ENCODE peak calls at places on chromosome 14, in four cellular contexts. T is CD4-positive, CD25-positive, alpha-beta regulatory T cell; H is spleen; U is Caco-2. S is an unnamed sample. For H3K4me1, the result is how much of the 10 kb centered on the place peaks cover.

GRCh38 chr14:77889971-77890442 is 90.1 kb downstream of the ADCK1 start:
- DNase-seq in H (peak), U (no peak), T (no peak), S (no peak)

GRCh38 chr14:35052637-35053036 is 6.6 kb downstream of the FAM177A1 start:
- DNase-seq in T (no peak), H (no peak), U (no peak), S (no peak)

GRCh38 chr14:36520601-36521525 is 831 bp upstream of the NKX2-1 start:
- DNase-seq in H (peak), U (peak), T (no peak), S (no peak)

GRCh38 chr14:50037240-50037639 is 79.1 kb downstream of the VCPKMT start:
- DNase-seq in T (no peak), H (no peak), U (no peak), S (no peak)

GRCh38 chr14:55915464-55915863 is 202.7 kb upstream of the PELI2 start:
- DNase-seq in H (no peak), U (no peak), T (no peak), S (no peak)

GRCh38 chr14:23366163-23366921 is 1.4 kb upstream of the EFS start:
- DNase-seq in H (peak), U (no peak), T (no peak), S (no peak)

GRCh38 chr14:74940956-74941565 is 14.3 kb downstream of the PGF start:
- DNase-seq in H (peak), T (no peak), U (no peak), S (no peak)

GRCh38 chr14:77474763-77475162 is 16.9 kb downstream of the AHSA1 start:
- DNase-seq in U (no peak), H (no peak), T (no peak), S (no peak)

GRCh38 chr14:65164068-65164824 is 61.9 kb upstream of the MAX start:
- DNase-seq in H (no peak), T (no peak), U (no peak), S (peak)

GRCh38 chr14:37546621-37547447 is 48.2 kb downstream of the FOXA1 start:
- DNase-seq in T (no peak), U (peak), H (no peak), S (no peak)

GRCh38 chr14:96077983-96078686 is 39.0 kb downstream of the C14orf132 start:
- DNase-seq in U (no peak), T (no peak), H (peak), S (no peak)

GRCh38 chr14:91245029-91245428 is 525 bp upstream of the GPR68 start:
- DNase-seq in U (no peak), H (peak), T (peak), S (peak)

GRCh38 chr14:76576047-76576741 is 185.1 kb upstream of the VASH1 start:
- DNase-seq in H (no peak), U (no peak), T (no peak), S (no peak)

GRCh38 chr14:85516239-85517112 is 13.5 kb upstream of the FLRT2 start:
- DNase-seq in U (no peak), T (no peak), H (no peak), S (no peak)

GRCh38 chr14:104431929-104432541 is 147.5 kb upstream of the C14orf180 start:
- DNase-seq in T (no peak), U (no peak), H (no peak), S (no peak)

GRCh38 chr14:67697006-67697405 is 1.4 kb upstream of the RDH11 start:
- DNase-seq in U (no peak), T (no peak), H (no peak), S (no peak)

GRCh38 chr14:101109981-101110728 is 206.6 kb upstream of the RTL1 start:
- DNase-seq in U (no peak), H (peak), T (no peak), S (no peak)

GRCh38 chr14:49897965-49898364 is 5.1 kb downstream of the ARF6 start:
- DNase-seq in T (no peak), H (no peak), U (no peak), S (no peak)

GRCh38 chr14:54622189-54622958 is 55.4 kb downstream of the SAMD4A start:
- DNase-seq in H (no peak), U (no peak), T (no peak), S (no peak)

GRCh38 chr14:38420045-38420444 is 164.2 kb upstream of the CLEC14A start:
- DNase-seq in T (no peak), H (no peak), U (no peak), S (no peak)

GRCh38 chr14:103329421-103330347 is 4.4 kb upstream of the EIF5 start:
- DNase-seq in U (no peak), H (no peak), T (no peak), S (no peak)

GRCh38 chr14:95047754-95048153 is 109.6 kb downstream of the DICER1 start:
- DNase-seq in U (no peak), T (no peak), H (peak), S (no peak)

GRCh38 chr14:94545131-94545841 is 16.0 kb upstream of the SERPINA4 start:
- DNase-seq in U (no peak), T (no peak), H (no peak), S (no peak)

GRCh38 chr14:63435204-63435603 is 108.0 kb downstream of the PPP2R5E start:
- DNase-seq in U (no peak), T (no peak), H (no peak), S (no peak)

GRCh38 chr14:63436286-63437098 is 106.7 kb downstream of the PPP2R5E start:
- DNase-seq in T (no peak), U (no peak), H (no peak), S (no peak)

GRCh38 chr14:63438065-63438757 is 105.0 kb downstream of the PPP2R5E start:
- DNase-seq in U (no peak), H (no peak), T (no peak), S (peak)

GRCh38 chr14:63432888-63433552 is 110.2 kb downstream of the PPP2R5E start:
- DNase-seq in T (no peak), U (no peak), H (no peak), S (no peak)

DNA sequence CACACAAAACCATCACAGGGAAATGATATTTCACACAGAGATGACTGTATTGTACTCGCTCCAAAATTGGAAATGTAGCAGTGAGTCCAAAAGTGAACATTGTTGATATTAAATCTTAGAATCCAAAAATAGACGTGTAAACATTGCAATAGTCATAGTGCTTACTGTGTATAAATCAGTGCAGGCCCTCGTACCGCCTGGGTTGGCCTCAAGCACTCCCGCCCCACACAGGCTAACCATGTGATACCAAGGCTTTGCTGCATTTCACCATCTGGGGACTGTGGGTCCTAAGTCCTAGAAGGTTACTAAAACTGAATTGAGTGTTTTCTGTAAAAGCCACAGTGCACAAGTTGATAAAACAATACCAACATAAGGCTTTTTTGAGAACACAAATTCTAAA is 107.3 kb downstream of the PPP2R5E start:
- DNase-seq in T (no peak), H (no peak), U (no peak), S (no peak)
- H3K4me1 ChIP-seq in T (half or more), H (half or more), U (under half), S (under half)

GRCh38 chr14:61549425-61549824 is 145.9 kb upstream of the HIF1A start:
- DNase-seq in U (no peak), H (no peak), T (no peak), S (no peak)
- H3K4me1 ChIP-seq in U (under half), H (under half), T (under half), S (under half)

DNA sequence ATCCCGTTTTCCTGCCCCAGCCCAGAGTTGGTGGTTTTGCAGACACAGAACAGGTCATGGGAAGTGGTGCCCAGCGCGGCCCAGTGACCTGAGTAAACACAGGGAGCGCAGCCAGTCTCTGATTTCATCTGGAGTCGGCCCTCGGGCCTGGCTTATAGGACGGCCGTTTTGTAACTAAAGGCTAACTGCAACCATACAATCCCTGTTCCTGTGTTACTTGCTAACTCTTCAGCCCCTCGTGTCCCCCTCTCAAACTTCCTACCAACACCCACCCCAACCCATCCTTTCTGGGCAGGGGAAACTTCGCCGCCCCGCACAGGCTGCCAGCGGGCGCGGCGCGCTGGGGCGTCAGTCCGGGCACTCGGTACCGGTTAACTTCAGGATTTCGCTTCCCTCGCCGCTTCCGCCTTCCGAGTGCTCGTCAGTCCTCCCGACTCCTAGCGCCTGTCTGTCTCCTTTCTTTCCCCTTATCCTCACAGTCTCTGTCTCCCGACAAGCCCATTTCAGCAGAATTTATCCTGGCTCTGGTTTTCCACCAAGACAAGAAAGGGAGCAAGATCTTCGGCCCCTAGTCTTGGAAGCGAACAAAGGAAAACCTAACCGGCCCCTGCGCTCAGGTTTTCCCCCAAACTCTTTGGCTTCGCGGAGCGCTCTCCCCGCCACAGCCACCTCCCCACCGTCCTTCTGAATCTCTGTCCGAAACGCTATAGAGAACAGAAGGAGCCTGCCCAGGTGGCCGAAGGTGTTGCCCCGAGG is 2.0 kb downstream of the SIX1 start:
- DNase-seq in H (no peak), U (no peak), T (no peak), S (no peak)
- H3K4me1 ChIP-seq in H (half or more), U (under half), T (under half), S (under half)

GRCh38 chr14:64114796-64115195 is 179.4 kb downstream of the ESR2 start:
- DNase-seq in U (no peak), H (no peak), T (no peak), S (no peak)

GRCh38 chr14:64114166-64114565 is 180.0 kb downstream of the ESR2 start:
- DNase-seq in H (no peak), U (no peak), T (no peak), S (no peak)

GRCh38 chr14:64113279-64113678 is 180.9 kb downstream of the ESR2 start:
- DNase-seq in H (no peak), U (no peak), T (no peak), S (no peak)

GRCh38 chr14:64110832-64111231 is 183.3 kb downstream of the ESR2 start:
- DNase-seq in H (no peak), U (no peak), T (no peak), S (no peak)

GRCh38 chr14:64112859-64113258 is 181.3 kb downstream of the ESR2 start:
- DNase-seq in H (no peak), U (no peak), T (no peak), S (no peak)
- H3K4me1 ChIP-seq in H (under half), U (under half), T (under half), S (under half)

GRCh38 chr14:63203015-63203414 is 1.2 kb upstream of the RHOJ start:
- DNase-seq in H (no peak), U (no peak), T (no peak), S (no peak)

GRCh38 chr14:63200767-63201166 is 3.5 kb upstream of the RHOJ start:
- DNase-seq in H (no peak), U (no peak), T (no peak), S (no peak)

GRCh38 chr14:63203618-63204406 is 431 bp upstream of the RHOJ start:
- DNase-seq in U (peak), H (peak), T (no peak), S (no peak)

GRCh38 chr14:63204407-63205280 is at the start of gene RHOJ:
- DNase-seq in T (no peak), H (peak), U (no peak), S (no peak)

GRCh38 chr14:63200035-63200740 is 4.1 kb upstream of the RHOJ start:
- DNase-seq in T (no peak), H (no peak), U (no peak), S (no peak)
- H3K4me1 ChIP-seq in T (under half), H (under half), U (under half), S (under half)

GRCh38 chr14:70649803-70650202 is 8.1 kb downstream of the TTC9 start:
- DNase-seq in U (no peak), H (no peak), T (no peak), S (no peak)

GRCh38 chr14:70652871-70653270 is 11.2 kb downstream of the TTC9 start:
- DNase-seq in U (no peak), T (no peak), H (no peak), S (no peak)

GRCh38 chr14:70654609-70655008 is 12.9 kb downstream of the TTC9 start:
- DNase-seq in U (no peak), T (no peak), H (no peak), S (peak)

GRCh38 chr14:70653662-70654061 is 11.9 kb downstream of the TTC9 start:
- DNase-seq in U (no peak), H (no peak), T (no peak), S (no peak)

GRCh38 chr14:70651522-70651921 is 9.8 kb downstream of the TTC9 start:
- DNase-seq in T (no peak), U (no peak), H (no peak), S (no peak)
- H3K4me1 ChIP-seq in T (half or more), U (under half), H (half or more), S (half or more)

S was measured in CD4-positive, alpha-beta memory T cell.